ENCODE peak calls at places on chromosomes 4 and X, in eight cellular contexts. N is endothelial cell, J is ascending aorta, H is body of pancreas, C is fibroblast of pulmonary artery, V is GM13976, S is right lobe of liver, M is K562. D is an unnamed sample.
A peak's percentile ranks its signal among the peaks of the same experiment; 100 is the strongest.

GRCh38 chr4:79673321-79673720 is 265.3 kb upstream of the GK2 start:
- DNase-seq in M (no peak), H (no peak), V (no peak), N (no peak), S (no peak), J (no peak), C (no peak), D (no peak)

GRCh38 chr4:145195167-145195952 is 15.0 kb upstream of the OTUD4 start:
- DNase-seq in N (no peak), S (no peak), J (no peak), M (no peak), H (no peak), V (peak; percentile 49), C (no peak), D (peak; percentile 40)

GRCh38 chr4:91113130-91113706 is 986.0 kb downstream of the CCSER1 start:
- DNase-seq in N (no peak), M (peak; percentile 4), C (peak; percentile 69), H (no peak), J (no peak), V (peak; percentile 40), S (no peak), D (peak; percentile 26)

GRCh38 chrX:153623310-153624029 is 23.5 kb upstream of the DUSP9 start:
- DNase-seq in M (no peak), N (no peak), S (peak; percentile 57), V (no peak), C (no peak), H (no peak), J (no peak), D (no peak)

GRCh38 chr4:21117771-21118170 is 417.5 kb downstream of the PACRGL start:
- DNase-seq in H (no peak), M (no peak), N (no peak), C (no peak), S (no peak), J (no peak), V (no peak), D (no peak)

GRCh38 chr4:74230902-74231499 is 73.1 kb downstream of the MTHFD2L start:
- DNase-seq in M (no peak), N (no peak), J (no peak), V (no peak), C (peak; percentile 87), S (no peak), H (peak; percentile 9), D (no peak)

GRCh38 chrX:23694606-23695005 is 27.3 kb downstream of the PRDX4 start:
- DNase-seq in N (peak; percentile 10), S (peak; percentile 60), M (peak; percentile 67), H (peak; percentile 48), C (peak; percentile 67), V (peak; percentile 68), J (no peak), D (peak; percentile 67)

GRCh38 chrX:82945332-82945731 is 562.8 kb upstream of the POU3F4 start:
- DNase-seq in V (no peak), J (no peak), S (no peak), C (no peak), M (no peak), N (no peak), H (no peak), D (no peak)

GRCh38 chrX:107714196-107714811 is 61.3 kb downstream of the TSC22D3 start:
- DNase-seq in H (no peak), M (no peak), J (peak; percentile 64), C (peak; percentile 57), S (no peak), V (no peak), N (no peak), D (no peak)

GRCh38 chr4:26899991-26900390 is 39.4 kb downstream of the STIM2 start:
- DNase-seq in N (peak; percentile 8), H (no peak), J (no peak), C (peak; percentile 3), M (no peak), V (no peak), S (no peak), D (no peak)

GRCh38 chr4:85420831-85421230 is 54.1 kb upstream of the ARHGAP24 start:
- DNase-seq in J (no peak), S (no peak), M (no peak), N (no peak), V (no peak), C (peak; percentile 17), H (no peak), D (no peak)

GRCh38 chr4:23369331-23369730 is 520.5 kb downstream of the PPARGC1A start:
- DNase-seq in S (no peak), H (no peak), J (no peak), N (no peak), V (no peak), C (no peak), M (no peak), D (no peak)

GRCh38 chr4:7632341-7632740 is 197.6 kb upstream of the PSAPL1 start:
- DNase-seq in M (no peak), S (no peak), J (no peak), H (no peak), C (no peak), N (no peak), V (no peak), D (no peak)

GRCh38 chrX:41301438-41301824 is 32.5 kb upstream of the DDX3X start:
- DNase-seq in S (no peak), J (no peak), C (no peak), V (no peak), N (no peak), H (no peak), M (no peak), D (no peak)

GRCh38 chr4:126386512-126386911 is 1071.8 kb downstream of the FAT4 start:
- DNase-seq in C (no peak), S (no peak), J (no peak), M (no peak), H (no peak), V (no peak), N (no peak), D (no peak)

GRCh38 chr4:186808635-186809018 is 85.0 kb upstream of the FAT1 start:
- DNase-seq in H (no peak), V (no peak), J (no peak), S (no peak), M (peak; percentile 44), C (peak; percentile 73), N (no peak), D (no peak)

GRCh38 chrX:36407886-36408285 is 488.4 kb downstream of the CFAP47 start:
- DNase-seq in N (no peak), V (no peak), M (no peak), J (no peak), S (no peak), H (no peak), C (no peak), D (no peak)

DNA sequence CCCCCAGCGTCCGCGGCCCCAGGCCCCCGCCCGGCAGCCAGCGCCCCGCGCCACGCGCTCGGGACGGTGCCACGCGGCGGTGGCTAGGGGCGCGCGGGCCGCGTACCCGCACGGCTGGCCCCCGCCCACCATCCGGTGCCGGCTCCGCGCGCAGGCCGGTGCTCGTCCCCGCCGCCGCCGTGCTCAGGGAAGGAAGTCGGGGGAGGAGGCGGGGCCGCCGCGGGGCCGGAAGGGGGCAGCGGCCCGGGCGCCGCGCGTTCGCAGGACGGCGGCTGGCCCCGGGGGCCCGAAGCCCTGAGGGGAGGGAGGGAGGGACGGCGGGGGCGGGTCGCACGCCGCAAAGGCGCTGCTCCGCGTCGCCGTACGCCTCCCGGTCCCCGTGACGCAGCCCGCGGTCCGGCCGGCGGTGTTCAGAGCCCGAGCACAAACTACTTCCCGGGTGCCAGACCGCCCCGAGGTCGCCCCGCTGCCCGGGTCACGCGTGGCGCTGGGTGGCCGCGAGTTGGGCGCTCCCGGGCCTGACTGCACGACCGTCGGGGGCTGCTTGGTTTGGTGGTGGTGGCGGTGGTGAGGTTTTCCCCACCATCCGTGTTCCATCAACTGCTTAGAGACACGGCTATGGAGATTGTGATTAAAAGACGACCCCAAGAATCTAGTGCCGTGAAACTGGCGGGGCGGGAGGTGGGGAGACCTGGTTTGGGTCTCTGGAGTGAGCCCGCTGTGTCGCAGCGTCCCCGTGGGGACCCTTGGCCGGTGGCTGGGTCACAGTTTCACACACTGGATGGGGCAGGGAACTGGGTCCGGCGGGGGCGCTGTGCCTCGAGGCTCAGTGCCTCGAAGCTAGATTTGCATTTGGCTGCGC is at the start of gene DCTD:
- DNase-seq in C (peak; percentile 67), H (peak; percentile 81), N (peak; percentile 77), M (peak; percentile 84), J (peak; percentile 88), S (peak; percentile 87), V (peak; percentile 88), D (peak; percentile 85)
- TF ChIP-seq CTCF in C (peak; percentile 32), H (peak; percentile 38), N (no peak), M (peak; percentile 46), J (no peak), S (peak; percentile 28), V (peak; percentile 31), D (peak; percentile 55)

GRCh38 chrX:50905334-50905733 is 5.2 kb upstream of the BMP15 start:
- DNase-seq in C (no peak), M (peak; percentile 7), V (no peak), S (no peak), H (no peak), J (no peak), N (no peak), D (no peak)
- TF ChIP-seq CTCF in C (peak; percentile 13), M (peak; percentile 35), V (peak; percentile 12), S (peak; percentile 49), H (peak; percentile 4), J (no peak), N (peak; percentile 55), D (no peak)

GRCh38 chrX:65581661-65582339 is 47.2 kb upstream of the LAS1L start:
- DNase-seq in J (peak; percentile 83), H (peak; percentile 51), N (peak; percentile 57), C (peak; percentile 76), S (no peak), V (peak; percentile 57), M (peak; percentile 59), D (peak; percentile 56)
- TF ChIP-seq CTCF in J (peak; percentile 61), H (peak; percentile 88), N (peak; percentile 55), C (peak; percentile 64), S (peak; percentile 83), V (peak; percentile 79), M (peak; percentile 77), D (peak; percentile 52)

GRCh38 chr4:41039312-41039711 is 175.0 kb downstream of the APBB2 start:
- DNase-seq in N (no peak), V (no peak), S (no peak), H (no peak), M (no peak), C (no peak), J (no peak), D (no peak)
- TF ChIP-seq CTCF in N (no peak), V (no peak), S (no peak), H (no peak), M (no peak), C (no peak), J (no peak), D (no peak)

GRCh38 chr4:149896428-149896827 is 80.8 kb upstream of the IQCM start:
- DNase-seq in H (no peak), J (no peak), S (no peak), M (no peak), C (peak; percentile 53), N (peak; percentile 23), V (no peak), D (no peak)
- TF ChIP-seq CTCF in H (peak; percentile 8), J (no peak), S (peak; percentile 15), M (no peak), C (peak; percentile 61), N (no peak), V (no peak), D (peak; percentile 28)